ENCODE peak calls at places on chromosomes 3 and 15, in nine cellular contexts. One of them, this sample, is unnamed.

GRCh38 chr15:74137544-74137920 is 7.1 kb downstream of the ISLR2 start:
- DNase-seq in GDM1: no peak
- DNase-seq in NCI-H1092 treated with DMSO at 0.1 percent for 48 hours: no peak
- DNase-seq in NCI-H1417: no peak
- DNase-seq in fibroblast of pulmonary artery: no peak
- DNase-seq in stimulated activated CD8-positive, alpha-beta memory T cell treated with anti-CD3 and anti-CD28 coated beads, Interleukin-4, amount 100 ng/mL, for 48 hours: no peak
- DNase-seq in epithelial cell of esophagus: no peak
- DNase-seq in fibroblast of mammary gland: no peak
- DNase-seq in ACHN: no peak
- DNase-seq in this sample: no peak

GRCh38 chr15:25345943-25346342 is 92.9 kb downstream of the UBE3A start:
- DNase-seq in NCI-H1092 treated with DMSO at 0.1 percent for 48 hours: no peak
- DNase-seq in GDM1: no peak
- DNase-seq in stimulated activated CD8-positive, alpha-beta memory T cell treated with anti-CD3 and anti-CD28 coated beads, Interleukin-4, amount 100 ng/mL, for 48 hours: no peak
- DNase-seq in ACHN: peak; percentile 20
- DNase-seq in NCI-H1417: no peak
- DNase-seq in epithelial cell of esophagus: peak; percentile 52
- DNase-seq in fibroblast of mammary gland: peak; percentile 39
- DNase-seq in fibroblast of pulmonary artery: peak; percentile 42
- DNase-seq in this sample: no peak

GRCh38 chr15:63030101-63030528 is 12.4 kb upstream of the TPM1 start:
- DNase-seq in stimulated activated CD8-positive, alpha-beta memory T cell treated with anti-CD3 and anti-CD28 coated beads, Interleukin-4, amount 100 ng/mL, for 48 hours: no peak
- DNase-seq in NCI-H1417: no peak
- DNase-seq in fibroblast of pulmonary artery: no peak
- DNase-seq in NCI-H1092 treated with DMSO at 0.1 percent for 48 hours: no peak
- DNase-seq in ACHN: no peak
- DNase-seq in GDM1: no peak
- DNase-seq in fibroblast of mammary gland: peak; percentile 60
- DNase-seq in epithelial cell of esophagus: no peak
- DNase-seq in this sample: no peak

GRCh38 chr3:136651585-136651984 is 100.6 kb downstream of the STAG1 start:
- DNase-seq in NCI-H1092 treated with DMSO at 0.1 percent for 48 hours: no peak
- DNase-seq in NCI-H1417: no peak
- DNase-seq in fibroblast of pulmonary artery: no peak
- DNase-seq in ACHN: no peak
- DNase-seq in epithelial cell of esophagus: no peak
- DNase-seq in fibroblast of mammary gland: no peak
- DNase-seq in stimulated activated CD8-positive, alpha-beta memory T cell treated with anti-CD3 and anti-CD28 coated beads, Interleukin-4, amount 100 ng/mL, for 48 hours: no peak
- DNase-seq in GDM1: no peak
- DNase-seq in this sample: no peak

GRCh38 chr3:131083190-131083863 is 56.6 kb downstream of the NEK11 start:
- DNase-seq in fibroblast of mammary gland: peak; percentile 14
- DNase-seq in ACHN: no peak
- DNase-seq in NCI-H1417: peak; percentile 88
- DNase-seq in epithelial cell of esophagus: no peak
- DNase-seq in fibroblast of pulmonary artery: peak; percentile 40
- DNase-seq in GDM1: no peak
- DNase-seq in NCI-H1092 treated with DMSO at 0.1 percent for 48 hours: peak; percentile 88
- DNase-seq in stimulated activated CD8-positive, alpha-beta memory T cell treated with anti-CD3 and anti-CD28 coated beads, Interleukin-4, amount 100 ng/mL, for 48 hours: no peak
- DNase-seq in this sample: no peak

GRCh38 chr15:36591534-36592411 is 12.3 kb downstream of the CDIN1 start:
- DNase-seq in fibroblast of pulmonary artery: peak; percentile 26
- DNase-seq in NCI-H1417: no peak
- DNase-seq in fibroblast of mammary gland: peak; percentile 56
- DNase-seq in epithelial cell of esophagus: peak; percentile 37
- DNase-seq in ACHN: peak; percentile 19
- DNase-seq in stimulated activated CD8-positive, alpha-beta memory T cell treated with anti-CD3 and anti-CD28 coated beads, Interleukin-4, amount 100 ng/mL, for 48 hours: no peak
- DNase-seq in GDM1: no peak
- DNase-seq in NCI-H1092 treated with DMSO at 0.1 percent for 48 hours: no peak
- DNase-seq in this sample: no peak

GRCh38 chr3:193140381-193140780 is 100.6 kb upstream of the PLAAT1 start:
- DNase-seq in GDM1: no peak
- DNase-seq in ACHN: no peak
- DNase-seq in fibroblast of pulmonary artery: no peak
- DNase-seq in fibroblast of mammary gland: peak; percentile 10
- DNase-seq in NCI-H1092 treated with DMSO at 0.1 percent for 48 hours: no peak
- DNase-seq in stimulated activated CD8-positive, alpha-beta memory T cell treated with anti-CD3 and anti-CD28 coated beads, Interleukin-4, amount 100 ng/mL, for 48 hours: no peak
- DNase-seq in epithelial cell of esophagus: no peak
- DNase-seq in NCI-H1417: no peak
- DNase-seq in this sample: no peak

GRCh38 chr3:70606018-70606417 is 293.6 kb upstream of the MDFIC2 start:
- DNase-seq in ACHN: no peak
- DNase-seq in GDM1: no peak
- DNase-seq in epithelial cell of esophagus: no peak
- DNase-seq in stimulated activated CD8-positive, alpha-beta memory T cell treated with anti-CD3 and anti-CD28 coated beads, Interleukin-4, amount 100 ng/mL, for 48 hours: no peak
- DNase-seq in NCI-H1417: peak; percentile 14
- DNase-seq in NCI-H1092 treated with DMSO at 0.1 percent for 48 hours: no peak
- DNase-seq in fibroblast of pulmonary artery: peak; percentile 3
- DNase-seq in fibroblast of mammary gland: no peak
- DNase-seq in this sample: no peak

GRCh38 chr3:120114376-120114775 is 20.1 kb upstream of the GSK3B start:
- DNase-seq in fibroblast of mammary gland: no peak
- DNase-seq in GDM1: no peak
- DNase-seq in ACHN: no peak
- DNase-seq in NCI-H1417: no peak
- DNase-seq in epithelial cell of esophagus: peak; percentile 86
- DNase-seq in fibroblast of pulmonary artery: no peak
- DNase-seq in NCI-H1092 treated with DMSO at 0.1 percent for 48 hours: no peak
- DNase-seq in stimulated activated CD8-positive, alpha-beta memory T cell treated with anti-CD3 and anti-CD28 coated beads, Interleukin-4, amount 100 ng/mL, for 48 hours: no peak
- DNase-seq in this sample: no peak

GRCh38 chr3:186618318-186618938 is 5.6 kb downstream of the AHSG start:
- DNase-seq in ACHN: no peak
- DNase-seq in NCI-H1092 treated with DMSO at 0.1 percent for 48 hours: no peak
- DNase-seq in stimulated activated CD8-positive, alpha-beta memory T cell treated with anti-CD3 and anti-CD28 coated beads, Interleukin-4, amount 100 ng/mL, for 48 hours: no peak
- DNase-seq in epithelial cell of esophagus: no peak
- DNase-seq in fibroblast of pulmonary artery: no peak
- DNase-seq in GDM1: no peak
- DNase-seq in fibroblast of mammary gland: no peak
- DNase-seq in NCI-H1417: no peak
- DNase-seq in this sample: no peak

GRCh38 chr15:25846377-25846776 is 16.8 kb downstream of the ATP10A start:
- DNase-seq in NCI-H1092 treated with DMSO at 0.1 percent for 48 hours: no peak
- DNase-seq in NCI-H1417: no peak
- DNase-seq in epithelial cell of esophagus: no peak
- DNase-seq in fibroblast of mammary gland: no peak
- DNase-seq in ACHN: no peak
- DNase-seq in GDM1: no peak
- DNase-seq in fibroblast of pulmonary artery: no peak
- DNase-seq in stimulated activated CD8-positive, alpha-beta memory T cell treated with anti-CD3 and anti-CD28 coated beads, Interleukin-4, amount 100 ng/mL, for 48 hours: peak; percentile 70
- DNase-seq in this sample: no peak

GRCh38 chr3:143795849-143796248 is 52.4 kb downstream of the SLC9A9 start:
- DNase-seq in epithelial cell of esophagus: peak; percentile 47
- DNase-seq in stimulated activated CD8-positive, alpha-beta memory T cell treated with anti-CD3 and anti-CD28 coated beads, Interleukin-4, amount 100 ng/mL, for 48 hours: no peak
- DNase-seq in fibroblast of mammary gland: no peak
- DNase-seq in GDM1: no peak
- DNase-seq in ACHN: peak; percentile 14
- DNase-seq in NCI-H1417: no peak
- DNase-seq in fibroblast of pulmonary artery: no peak
- DNase-seq in NCI-H1092 treated with DMSO at 0.1 percent for 48 hours: no peak
- DNase-seq in this sample: no peak

GRCh38 chr15:67945951-67946700 is 106.3 kb upstream of the RNU6-1 start:
- DNase-seq in ACHN: no peak
- DNase-seq in fibroblast of mammary gland: peak; percentile 8
- DNase-seq in epithelial cell of esophagus: peak; percentile 64
- DNase-seq in GDM1: no peak
- DNase-seq in stimulated activated CD8-positive, alpha-beta memory T cell treated with anti-CD3 and anti-CD28 coated beads, Interleukin-4, amount 100 ng/mL, for 48 hours: peak; percentile 24
- DNase-seq in fibroblast of pulmonary artery: peak; percentile 50
- DNase-seq in NCI-H1417: no peak
- DNase-seq in NCI-H1092 treated with DMSO at 0.1 percent for 48 hours: no peak
- DNase-seq in this sample: no peak

GRCh38 chr15:22951031-22951380 is 29.2 kb downstream of the CYFIP1 start:
- DNase-seq in stimulated activated CD8-positive, alpha-beta memory T cell treated with anti-CD3 and anti-CD28 coated beads, Interleukin-4, amount 100 ng/mL, for 48 hours: no peak
- DNase-seq in NCI-H1092 treated with DMSO at 0.1 percent for 48 hours: no peak
- DNase-seq in GDM1: no peak
- DNase-seq in fibroblast of mammary gland: no peak
- DNase-seq in fibroblast of pulmonary artery: no peak
- DNase-seq in ACHN: no peak
- DNase-seq in NCI-H1417: no peak
- DNase-seq in epithelial cell of esophagus: no peak
- DNase-seq in this sample: no peak

GRCh38 chr15:39077998-39078397 is 502.9 kb upstream of the THBS1 start:
- DNase-seq in ACHN: no peak
- DNase-seq in epithelial cell of esophagus: no peak
- DNase-seq in NCI-H1417: no peak
- DNase-seq in fibroblast of pulmonary artery: peak; percentile 47
- DNase-seq in NCI-H1092 treated with DMSO at 0.1 percent for 48 hours: no peak
- DNase-seq in fibroblast of mammary gland: no peak
- DNase-seq in GDM1: no peak
- DNase-seq in stimulated activated CD8-positive, alpha-beta memory T cell treated with anti-CD3 and anti-CD28 coated beads, Interleukin-4, amount 100 ng/mL, for 48 hours: no peak
- DNase-seq in this sample: no peak

GRCh38 chr3:172332256-172333041 is 115.8 kb downstream of the GHSR start:
- DNase-seq in epithelial cell of esophagus: peak; percentile 63
- DNase-seq in fibroblast of mammary gland: peak; percentile 66
- DNase-seq in stimulated activated CD8-positive, alpha-beta memory T cell treated with anti-CD3 and anti-CD28 coated beads, Interleukin-4, amount 100 ng/mL, for 48 hours: peak; percentile 71
- DNase-seq in NCI-H1092 treated with DMSO at 0.1 percent for 48 hours: peak; percentile 29
- DNase-seq in GDM1: peak; percentile 9
- DNase-seq in NCI-H1417: peak; percentile 58
- DNase-seq in fibroblast of pulmonary artery: peak; percentile 75
- DNase-seq in ACHN: peak; percentile 63
- DNase-seq in this sample: peak; percentile 80

GRCh38 chr3:57161131-57161538 is 4.0 kb downstream of the IL17RD start:
- DNase-seq in fibroblast of mammary gland: peak; percentile 72
- DNase-seq in fibroblast of pulmonary artery: peak; percentile 58
- DNase-seq in NCI-H1092 treated with DMSO at 0.1 percent for 48 hours: no peak
- DNase-seq in GDM1: no peak
- DNase-seq in epithelial cell of esophagus: no peak
- DNase-seq in NCI-H1417: no peak
- DNase-seq in stimulated activated CD8-positive, alpha-beta memory T cell treated with anti-CD3 and anti-CD28 coated beads, Interleukin-4, amount 100 ng/mL, for 48 hours: no peak
- DNase-seq in ACHN: no peak
- DNase-seq in this sample: no peak

GRCh38 chr15:70354260-70354894 is 256.7 kb upstream of the TLE3 start:
- DNase-seq in epithelial cell of esophagus: no peak
- DNase-seq in ACHN: no peak
- DNase-seq in stimulated activated CD8-positive, alpha-beta memory T cell treated with anti-CD3 and anti-CD28 coated beads, Interleukin-4, amount 100 ng/mL, for 48 hours: no peak
- DNase-seq in fibroblast of pulmonary artery: no peak
- DNase-seq in NCI-H1417: no peak
- DNase-seq in fibroblast of mammary gland: no peak
- DNase-seq in GDM1: no peak
- DNase-seq in NCI-H1092 treated with DMSO at 0.1 percent for 48 hours: no peak
- DNase-seq in this sample: no peak

GRCh38 chr15:65873271-65873670 is 4.0 kb downstream of the RAB11A start:
- DNase-seq in NCI-H1417: no peak
- DNase-seq in fibroblast of pulmonary artery: no peak
- DNase-seq in GDM1: no peak
- DNase-seq in ACHN: no peak
- DNase-seq in fibroblast of mammary gland: no peak
- DNase-seq in stimulated activated CD8-positive, alpha-beta memory T cell treated with anti-CD3 and anti-CD28 coated beads, Interleukin-4, amount 100 ng/mL, for 48 hours: no peak
- DNase-seq in NCI-H1092 treated with DMSO at 0.1 percent for 48 hours: no peak
- DNase-seq in epithelial cell of esophagus: peak; percentile 65
- DNase-seq in this sample: no peak

GRCh38 chr3:178823140-178823539 is 248.5 kb downstream of the ZMAT3 start:
- DNase-seq in fibroblast of mammary gland: no peak
- DNase-seq in epithelial cell of esophagus: no peak
- DNase-seq in NCI-H1092 treated with DMSO at 0.1 percent for 48 hours: no peak
- DNase-seq in stimulated activated CD8-positive, alpha-beta memory T cell treated with anti-CD3 and anti-CD28 coated beads, Interleukin-4, amount 100 ng/mL, for 48 hours: no peak
- DNase-seq in GDM1: no peak
- DNase-seq in ACHN: no peak
- DNase-seq in NCI-H1417: no peak
- DNase-seq in fibroblast of pulmonary artery: no peak
- DNase-seq in this sample: no peak

GRCh38 chr3:30302027-30302426 is 304.4 kb upstream of the TGFBR2 start:
- DNase-seq in NCI-H1092 treated with DMSO at 0.1 percent for 48 hours: no peak
- DNase-seq in fibroblast of mammary gland: no peak
- DNase-seq in stimulated activated CD8-positive, alpha-beta memory T cell treated with anti-CD3 and anti-CD28 coated beads, Interleukin-4, amount 100 ng/mL, for 48 hours: no peak
- DNase-seq in NCI-H1417: no peak
- DNase-seq in GDM1: no peak
- DNase-seq in ACHN: no peak
- DNase-seq in fibroblast of pulmonary artery: no peak
- DNase-seq in epithelial cell of esophagus: peak; percentile 86
- DNase-seq in this sample: no peak

GRCh38 chr15:49902791-49903481 is 216.1 kb downstream of the ATP8B4 start:
- DNase-seq in NCI-H1092 treated with DMSO at 0.1 percent for 48 hours: no peak
- DNase-seq in fibroblast of mammary gland: peak; percentile 95
- DNase-seq in NCI-H1417: no peak
- DNase-seq in fibroblast of pulmonary artery: peak; percentile 80
- DNase-seq in stimulated activated CD8-positive, alpha-beta memory T cell treated with anti-CD3 and anti-CD28 coated beads, Interleukin-4, amount 100 ng/mL, for 48 hours: no peak
- DNase-seq in ACHN: no peak
- DNase-seq in epithelial cell of esophagus: no peak
- DNase-seq in GDM1: no peak
- DNase-seq in this sample: no peak

GRCh38 chr15:32042269-32042996 is 12.1 kb downstream of the CHRNA7 start:
- DNase-seq in epithelial cell of esophagus: no peak
- DNase-seq in GDM1: no peak
- DNase-seq in NCI-H1092 treated with DMSO at 0.1 percent for 48 hours: no peak
- DNase-seq in fibroblast of mammary gland: no peak
- DNase-seq in ACHN: peak; percentile 10
- DNase-seq in fibroblast of pulmonary artery: no peak
- DNase-seq in NCI-H1417: peak; percentile 6
- DNase-seq in stimulated activated CD8-positive, alpha-beta memory T cell treated with anti-CD3 and anti-CD28 coated beads, Interleukin-4, amount 100 ng/mL, for 48 hours: no peak
- DNase-seq in this sample: no peak

GRCh38 chr15:56042523-56042922 is 49.1 kb upstream of the NEDD4 start:
- DNase-seq in NCI-H1092 treated with DMSO at 0.1 percent for 48 hours: no peak
- DNase-seq in GDM1: no peak
- DNase-seq in fibroblast of mammary gland: no peak
- DNase-seq in fibroblast of pulmonary artery: no peak
- DNase-seq in ACHN: no peak
- DNase-seq in epithelial cell of esophagus: no peak
- DNase-seq in stimulated activated CD8-positive, alpha-beta memory T cell treated with anti-CD3 and anti-CD28 coated beads, Interleukin-4, amount 100 ng/mL, for 48 hours: no peak
- DNase-seq in NCI-H1417: no peak
- DNase-seq in this sample: no peak

GRCh38 chr3:60746690-60747416 is 504.4 kb downstream of the FHIT start:
- DNase-seq in GDM1: no peak
- DNase-seq in stimulated activated CD8-positive, alpha-beta memory T cell treated with anti-CD3 and anti-CD28 coated beads, Interleukin-4, amount 100 ng/mL, for 48 hours: no peak
- DNase-seq in fibroblast of pulmonary artery: no peak
- DNase-seq in ACHN: no peak
- DNase-seq in NCI-H1092 treated with DMSO at 0.1 percent for 48 hours: no peak
- DNase-seq in epithelial cell of esophagus: no peak
- DNase-seq in fibroblast of mammary gland: peak; percentile 21
- DNase-seq in NCI-H1417: no peak
- DNase-seq in this sample: peak; percentile 24

GRCh38 chr15:79310612-79310984 is 314 bp upstream of the TMED3 start:
- DNase-seq in NCI-H1092 treated with DMSO at 0.1 percent for 48 hours: no peak
- DNase-seq in NCI-H1417: no peak
- DNase-seq in GDM1: peak; percentile 41
- DNase-seq in ACHN: no peak
- DNase-seq in epithelial cell of esophagus: peak; percentile 27
- DNase-seq in stimulated activated CD8-positive, alpha-beta memory T cell treated with anti-CD3 and anti-CD28 coated beads, Interleukin-4, amount 100 ng/mL, for 48 hours: no peak
- DNase-seq in fibroblast of pulmonary artery: peak; percentile 37
- DNase-seq in fibroblast of mammary gland: peak; percentile 14
- DNase-seq in this sample: peak; percentile 47

GRCh38 chr15:69504352-69505040 is 51.9 kb downstream of the RPLP1 start:
- DNase-seq in GDM1: no peak
- DNase-seq in epithelial cell of esophagus: no peak
- DNase-seq in stimulated activated CD8-positive, alpha-beta memory T cell treated with anti-CD3 and anti-CD28 coated beads, Interleukin-4, amount 100 ng/mL, for 48 hours: no peak
- DNase-seq in fibroblast of pulmonary artery: no peak
- DNase-seq in NCI-H1417: no peak
- DNase-seq in NCI-H1092 treated with DMSO at 0.1 percent for 48 hours: no peak
- DNase-seq in ACHN: no peak
- DNase-seq in fibroblast of mammary gland: no peak
- DNase-seq in this sample: no peak

GRCh38 chr3:79809106-79809505 is 41.3 kb upstream of the ROBO1 start:
- DNase-seq in fibroblast of pulmonary artery: no peak
- DNase-seq in GDM1: no peak
- DNase-seq in epithelial cell of esophagus: no peak
- DNase-seq in stimulated activated CD8-positive, alpha-beta memory T cell treated with anti-CD3 and anti-CD28 coated beads, Interleukin-4, amount 100 ng/mL, for 48 hours: no peak
- DNase-seq in NCI-H1417: no peak
- DNase-seq in ACHN: peak; percentile 10
- DNase-seq in fibroblast of mammary gland: no peak
- DNase-seq in NCI-H1092 treated with DMSO at 0.1 percent for 48 hours: no peak
- DNase-seq in this sample: no peak

GRCh38 chr15:92637621-92638020 is 18.0 kb downstream of the FAM174B start:
- DNase-seq in NCI-H1417: peak; percentile 39
- DNase-seq in fibroblast of pulmonary artery: no peak
- DNase-seq in ACHN: no peak
- DNase-seq in epithelial cell of esophagus: no peak
- DNase-seq in NCI-H1092 treated with DMSO at 0.1 percent for 48 hours: peak; percentile 37
- DNase-seq in GDM1: no peak
- DNase-seq in fibroblast of mammary gland: no peak
- DNase-seq in stimulated activated CD8-positive, alpha-beta memory T cell treated with anti-CD3 and anti-CD28 coated beads, Interleukin-4, amount 100 ng/mL, for 48 hours: no peak
- DNase-seq in this sample: no peak

This sample was measured in Kasumi-1.